ENCODE peak calls at places on chromosomes 3 and 15, in six cellular contexts. P, W, K, E, Z and F are unnamed samples.

GRCh38 chr3:197463279-197463678 is 92.5 kb downstream of the BDH1 start:
- DNase-seq in P (peak), W (no peak), K (no peak), E (no peak), Z (peak), F (no peak)

GRCh38 chr3:138578141-138578540 is 15.9 kb downstream of the CEP70 start:
- DNase-seq in P (no peak), W (no peak), K (no peak), E (no peak), Z (no peak), F (no peak)

GRCh38 chr3:40615110-40615915 is 90.6 kb downstream of the ZNF621 start:
- DNase-seq in P (no peak), W (no peak), K (no peak), E (no peak), Z (no peak), F (no peak)

GRCh38 chr3:882526-882925 is 210.3 kb upstream of the CNTN6 start:
- DNase-seq in P (no peak), W (no peak), K (no peak), E (no peak), Z (no peak), F (no peak)

GRCh38 chr15:77608774-77609173 is 23.9 kb downstream of the LINGO1 start:
- DNase-seq in P (no peak), W (no peak), K (no peak), E (no peak), Z (no peak), F (no peak)

GRCh38 chr3:32948625-32949445 is 2.6 kb upstream of the CCR4 start:
- DNase-seq in P (no peak), W (no peak), K (no peak), E (no peak), Z (no peak), F (no peak)

GRCh38 chr15:78108300-78109084 is 16.1 kb downstream of the SH2D7 start:
- DNase-seq in P (peak), W (peak), K (peak), E (no peak), Z (peak), F (peak)

GRCh38 chr15:78018445-78018844 is 59.1 kb downstream of the TBC1D2B start:
- DNase-seq in P (no peak), W (no peak), K (no peak), E (no peak), Z (no peak), F (no peak)

GRCh38 chr15:41983621-41984571 is 11.5 kb upstream of the EHD4 start:
- DNase-seq in P (no peak), W (no peak), K (no peak), E (no peak), Z (no peak), F (no peak)

GRCh38 chr15:60086676-60087446 is 82.8 kb downstream of the FOXB1 start:
- DNase-seq in P (no peak), W (no peak), K (no peak), E (no peak), Z (no peak), F (no peak)

GRCh38 chr3:12393894-12394293 is 90.4 kb upstream of the TSEN2 start:
- DNase-seq in P (peak), W (peak), K (no peak), E (no peak), Z (peak), F (no peak)

GRCh38 chr15:67105065-67105951 is 39.9 kb downstream of the SMAD3 start:
- DNase-seq in P (peak), W (peak), K (no peak), E (no peak), Z (peak), F (no peak)

GRCh38 chr15:71921191-71921590 is 110.8 kb downstream of the NR2E3 start:
- DNase-seq in P (peak), W (no peak), K (no peak), E (no peak), Z (no peak), F (no peak)

GRCh38 chr15:65653341-65653740 is 31.6 kb downstream of the SLC24A1 start:
- DNase-seq in P (peak), W (no peak), K (no peak), E (no peak), Z (peak), F (no peak)

GRCh38 chr3:5136619-5137429 is 14.7 kb downstream of the ARL8B start:
- DNase-seq in P (peak), W (no peak), K (peak), E (no peak), Z (no peak), F (peak)

GRCh38 chr3:139378587-139378986 is 10.9 kb downstream of the COPB2 start:
- DNase-seq in P (peak), W (no peak), K (no peak), E (peak), Z (no peak), F (no peak)

GRCh38 chr3:149534671-149535394 is 60.3 kb downstream of the TM4SF4 start:
- DNase-seq in P (peak), W (no peak), K (no peak), E (peak), Z (peak), F (no peak)

GRCh38 chr3:37228734-37229133 is 54.4 kb upstream of the LRRFIP2 start:
- DNase-seq in P (no peak), W (no peak), K (no peak), E (no peak), Z (no peak), F (no peak)

GRCh38 chr15:72983812-72984211 is 68.5 kb upstream of the NEO1 start:
- DNase-seq in P (no peak), W (no peak), K (no peak), E (no peak), Z (no peak), F (no peak)

GRCh38 chr3:193872265-193872753 is 263.6 kb upstream of the HES1 start:
- DNase-seq in P (peak), W (peak), K (no peak), E (no peak), Z (peak), F (peak)

GRCh38 chr3:76933245-76933644 is 106.7 kb upstream of the ROBO2 start:
- DNase-seq in P (no peak), W (no peak), K (no peak), E (no peak), Z (no peak), F (no peak)

GRCh38 chr3:100083209-100083608 is 31.1 kb downstream of the FILIP1L start:
- DNase-seq in P (no peak), W (no peak), K (no peak), E (no peak), Z (no peak), F (no peak)

GRCh38 chr15:52806284-52806655 is 16.1 kb upstream of the ONECUT1 start:
- DNase-seq in P (no peak), W (no peak), K (no peak), E (no peak), Z (no peak), F (no peak)

GRCh38 chr3:40985195-40985594 is 214.1 kb upstream of the CTNNB1 start:
- DNase-seq in P (no peak), W (no peak), K (no peak), E (no peak), Z (no peak), F (no peak)

GRCh38 chr15:93829115-93829849 is 402.1 kb upstream of the MCTP2 start:
- DNase-seq in P (no peak), W (peak), K (no peak), E (no peak), Z (peak), F (no peak)

GRCh38 chr15:97728791-97729190 is 231.7 kb upstream of the ARRDC4 start:
- DNase-seq in P (no peak), W (no peak), K (no peak), E (no peak), Z (no peak), F (no peak)

GRCh38 chr15:41879321-41879845 is 14.5 kb downstream of the SPTBN5 start:
- DNase-seq in P (no peak), W (no peak), K (no peak), E (no peak), Z (no peak), F (no peak)

GRCh38 chr3:17030956-17031652 is 146.3 kb downstream of the PLCL2 start:
- DNase-seq in P (no peak), W (no peak), K (no peak), E (no peak), Z (no peak), F (no peak)

GRCh38 chr3:4722103-4722502 is 229.0 kb downstream of the ITPR1 start:
- DNase-seq in P (peak), W (no peak), K (no peak), E (no peak), Z (peak), F (peak)

GRCh38 chr3:33831053-33831452 is 32.6 kb downstream of the PDCD6IP start:
- DNase-seq in P (peak), W (no peak), K (no peak), E (no peak), Z (no peak), F (no peak)

GRCh38 chr3:10373686-10374261 is 52.9 kb upstream of the SEC13 start:
- DNase-seq in P (peak), W (no peak), K (no peak), E (no peak), Z (no peak), F (no peak)

GRCh38 chr3:49647741-49648140 is 26.4 kb upstream of the APEH start:
- DNase-seq in P (no peak), W (no peak), K (no peak), E (no peak), Z (no peak), F (no peak)

GRCh38 chr15:40247406-40247971 is 8.6 kb downstream of the PAK6 start:
- DNase-seq in P (no peak), W (no peak), K (no peak), E (no peak), Z (no peak), F (no peak)